ENCODE peak calls at places on chromosomes 4 and X, in ten cellular contexts. D is BE2C, B is heart left ventricle, V is astrocyte of the cerebellum, G is endothelial cell of umbilical vein, W is stomach, Y is choroid plexus epithelial cell, L is ovary, R is gastrocnemius medialis, O is PC-9. E is an unnamed sample.

GRCh38 chr4:129641179-129641578 is 545.2 kb downstream of the C4orf33 start:
- DNase-seq in O (no peak), R (peak; percentile 22), W (peak; percentile 66), G (peak; percentile 80), V (peak; percentile 53), D (peak; percentile 61), Y (peak; percentile 77), L (no peak), B (peak; percentile 33), E (peak; percentile 10)

GRCh38 chrX:21481761-21482160 is 107.5 kb downstream of the CNKSR2 start:
- DNase-seq in O (no peak), B (no peak), L (no peak), W (no peak), V (no peak), G (no peak), D (no peak), R (no peak), Y (no peak), E (no peak)

GRCh38 chrX:109374276-109374960 is 107.5 kb downstream of the GUCY2F start:
- DNase-seq in O (no peak), G (peak; percentile 8), R (no peak), V (no peak), L (no peak), Y (no peak), W (no peak), B (no peak), D (no peak), E (peak; percentile 1)

GRCh38 chr4:84286048-84286447 is 213.0 kb downstream of the NKX6-1 start:
- DNase-seq in V (no peak), G (no peak), Y (no peak), L (no peak), W (no peak), B (no peak), D (no peak), O (no peak), R (no peak), E (no peak)

GRCh38 chrX:96002401-96002800 is 682.2 kb upstream of the DIAPH2 start:
- DNase-seq in Y (peak; percentile 40), B (no peak), G (peak; percentile 53), L (peak; percentile 23), R (no peak), D (no peak), O (no peak), V (no peak), W (no peak), E (no peak)

GRCh38 chr4:184476660-184477059 is 2.3 kb upstream of the IRF2 start:
- DNase-seq in G (no peak), Y (no peak), R (no peak), W (no peak), O (no peak), B (no peak), L (no peak), V (no peak), D (no peak), E (no peak)

GRCh38 chrX:2371026-2371778 is 129.6 kb downstream of the DHRSX start:
- DNase-seq in R (no peak), G (peak; percentile 7), L (no peak), W (no peak), V (no peak), D (no peak), O (no peak), B (no peak), Y (peak; percentile 80), E (no peak)

GRCh38 chr4:3285558-3286334 is 7.1 kb upstream of the RGS12 start:
- DNase-seq in G (no peak), V (peak; percentile 70), D (no peak), Y (peak; percentile 63), R (peak; percentile 64), L (no peak), B (no peak), O (peak; percentile 87), W (peak; percentile 32), E (no peak)

GRCh38 chrX:19990225-19990518 is 689 bp downstream of the BCLAF3 start:
- DNase-seq in O (no peak), V (no peak), W (no peak), R (no peak), L (no peak), D (no peak), B (no peak), Y (peak; percentile 3), G (peak; percentile 3), E (no peak)

GRCh38 chr4:89661490-89661889 is 175.5 kb downstream of the SNCA start:
- DNase-seq in G (peak; percentile 37), V (peak; percentile 20), O (no peak), L (no peak), B (no peak), D (no peak), Y (peak; percentile 78), W (no peak), R (no peak), E (peak; percentile 64)

GRCh38 chr4:2259036-2259540 is 2.8 kb downstream of the MXD4 start:
- DNase-seq in O (no peak), W (peak; percentile 25), Y (no peak), L (peak; percentile 26), D (peak; percentile 11), V (no peak), R (peak; percentile 10), B (no peak), G (no peak), E (no peak)

GRCh38 chr4:41638806-41639205 is 100.8 kb downstream of the LIMCH1 start:
- DNase-seq in G (no peak), O (no peak), D (no peak), L (no peak), B (no peak), V (no peak), Y (no peak), R (no peak), W (no peak), E (no peak)

GRCh38 chr4:121072080-121072835 is at the start of gene NDNF:
- DNase-seq in R (no peak), L (peak; percentile 90), G (peak; percentile 12), B (peak; percentile 40), W (no peak), D (peak; percentile 49), Y (peak; percentile 42), V (no peak), O (no peak), E (no peak)

GRCh38 chrX:66024570-66024969 is 15.3 kb downstream of the VSIG4 start:
- DNase-seq in Y (no peak), O (no peak), W (no peak), L (no peak), B (no peak), G (no peak), R (no peak), V (no peak), D (no peak), E (no peak)

GRCh38 chr4:170414961-170415360 is 325.2 kb upstream of the AADAT start:
- DNase-seq in W (no peak), L (no peak), O (no peak), R (no peak), G (no peak), B (no peak), V (no peak), D (no peak), Y (no peak), E (no peak)

GRCh38 chr4:23887173-23887572 is 2.7 kb downstream of the PPARGC1A start:
- DNase-seq in L (no peak), R (no peak), O (no peak), W (no peak), V (no peak), G (no peak), D (no peak), Y (no peak), B (no peak), E (no peak)
- H3K4me3 ChIP-seq in L (no peak overlapping the region), R (peak overlapping the region; percentile 67), O (no peak overlapping the region), W (no peak overlapping the region), V (no peak overlapping the region), G (no peak overlapping the region), D (peak overlapping the region; percentile 80), Y (no peak overlapping the region), B (peak overlapping the region; percentile 61), E (peak overlapping the region; percentile 81)

DNA sequence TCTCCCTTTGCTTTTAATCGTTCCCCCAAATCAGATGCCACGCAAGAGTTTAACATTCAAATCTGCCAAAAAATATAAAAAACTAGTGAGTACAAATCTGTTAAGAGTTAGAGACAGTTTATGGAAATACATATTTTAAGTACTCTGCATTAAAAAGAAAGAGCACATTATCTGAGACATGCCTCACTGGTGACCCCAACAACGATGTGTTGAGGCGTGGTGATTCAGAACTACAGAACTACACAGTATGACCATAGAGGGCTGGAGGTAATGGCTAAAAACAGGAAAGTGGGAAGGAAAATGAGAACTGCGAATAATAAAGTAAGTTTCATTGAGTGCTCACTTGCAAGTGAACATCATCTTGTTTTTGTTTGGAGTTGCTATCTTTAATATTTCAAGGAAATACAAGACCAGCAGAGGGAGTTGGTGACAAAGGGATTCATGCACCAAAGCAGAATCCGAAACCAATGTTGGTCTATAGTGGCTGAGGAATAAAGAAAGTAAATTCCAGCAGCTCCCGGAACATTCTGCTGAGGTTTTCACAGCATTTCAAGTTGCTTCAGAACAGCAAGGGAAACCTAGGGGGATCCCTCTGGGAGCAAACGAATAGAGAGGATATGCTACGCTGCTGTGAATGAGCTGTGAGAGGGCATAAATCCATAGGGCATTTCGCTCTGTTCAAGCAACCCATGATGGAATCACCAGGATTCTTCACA is 92.2 kb downstream of the DCHS2 start:
- DNase-seq in G (no peak), Y (peak; percentile 68), O (no peak), V (peak; percentile 18), B (no peak), L (no peak), D (no peak), W (no peak), R (no peak), E (peak; percentile 20)
- TF ChIP-seq CTCF in G (no peak), Y (peak; percentile 60), O (peak; percentile 38), V (peak; percentile 38), B (no peak), L (peak; percentile 54), D (peak; percentile 53), W (peak; percentile 33), R (no peak), E (peak; percentile 64)

DNA sequence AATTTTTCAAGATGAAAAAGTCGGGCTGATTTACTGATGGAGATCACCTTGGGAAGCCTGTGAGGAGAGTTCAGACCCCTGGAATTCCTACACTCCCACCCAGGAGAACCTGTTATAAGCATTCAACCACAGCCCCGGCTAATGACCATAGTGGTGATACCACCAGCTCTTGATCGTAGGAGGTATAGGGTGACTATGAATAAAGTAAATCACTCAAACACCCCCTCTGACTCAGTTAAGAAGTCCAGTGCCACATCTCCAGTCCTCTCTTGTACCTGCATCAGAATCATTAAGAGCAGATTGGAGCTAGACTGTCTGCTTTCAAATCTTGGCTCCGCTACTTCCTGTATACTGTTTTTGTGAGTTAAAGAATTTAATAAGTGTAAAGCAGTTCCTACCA is 565.0 kb upstream of the DIPK2B start:
- DNase-seq in O (no peak), V (no peak), B (no peak), G (no peak), R (no peak), W (no peak), Y (no peak), L (no peak), D (no peak), E (no peak)
- H3K4me3 ChIP-seq in O (no peak overlapping the region), V (peak overlapping the region; percentile 61), B (no peak overlapping the region), G (peak overlapping the region; percentile 100), R (no peak overlapping the region), W (no peak overlapping the region), Y (peak overlapping the region; percentile 41), L (no peak overlapping the region), D (no peak overlapping the region), E (peak overlapping the region; percentile 79)

DNA sequence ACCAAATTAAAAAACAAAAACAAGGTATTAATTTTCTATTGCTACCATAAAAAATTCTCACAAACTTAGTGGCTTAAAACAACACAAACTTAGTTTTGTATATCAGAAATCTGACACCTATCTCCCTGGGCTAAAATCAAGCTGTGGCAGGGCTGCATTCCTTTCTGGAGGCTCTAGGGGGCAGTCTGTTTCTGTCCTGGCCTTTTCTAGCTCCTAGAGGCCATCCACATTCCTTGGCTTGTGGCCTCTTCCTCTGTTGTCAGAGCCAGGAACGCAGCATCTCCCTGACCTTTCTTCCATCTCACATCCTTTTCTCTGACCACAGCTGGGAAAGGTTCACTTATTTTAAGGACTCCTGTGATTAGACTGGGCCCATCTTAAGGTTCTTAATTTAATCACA is 38.9 kb upstream of the TLR2 start:
- DNase-seq in V (no peak), R (no peak), B (no peak), G (no peak), D (no peak), Y (no peak), W (no peak), O (no peak), L (no peak), E (no peak)
- TF ChIP-seq CTCF in V (peak; percentile 30), R (no peak), B (no peak), G (peak; percentile 31), D (peak; percentile 37), Y (peak; percentile 42), W (no peak), O (peak; percentile 34), L (no peak), E (peak; percentile 41)